ENCODE peak calls at places on chromosomes 7 and 10, in six cellular contexts. S is spleen; K is GM23248; F is pancreas; H is tibial artery; O is naive thymus-derived CD4-positive, alpha-beta T cell. J is an unnamed sample.
A peak's percentile ranks its signal among the peaks of the same experiment; 100 is the strongest.

GRCh38 chr7:146831875-146832274 is 715.3 kb downstream of the CNTNAP2 start:
- DNase-seq in S (no peak), O (no peak), H (no peak), F (no peak), K (no peak), J (no peak)

GRCh38 chr10:98748298-98748697 is 301.6 kb upstream of the HPS1 start:
- DNase-seq in K (peak; percentile 57), F (no peak), H (no peak), S (no peak), O (no peak), J (no peak)

GRCh38 chr7:140249036-140249806 is 72.4 kb upstream of the KDM7A start:
- DNase-seq in F (no peak), H (no peak), K (no peak), S (no peak), O (no peak), J (no peak)

GRCh38 chr7:1691096-1691495 is 21.0 kb downstream of the ELFN1 start:
- DNase-seq in H (no peak), K (no peak), F (peak; percentile 5), S (peak; percentile 29), O (no peak), J (no peak)

GRCh38 chr7:107113866-107114265 is 54.9 kb upstream of the HBP1 start:
- DNase-seq in O (no peak), H (no peak), S (no peak), F (no peak), K (no peak), J (no peak)

GRCh38 chr7:150715738-150716137 is 675 bp upstream of the GIMAP1 start:
- DNase-seq in S (no peak), O (no peak), H (no peak), K (no peak), F (no peak), J (no peak)

GRCh38 chr7:66114743-66115727 is at the start of gene CRCP:
- DNase-seq in S (peak; percentile 98), F (peak; percentile 78), H (peak; percentile 84), O (peak; percentile 84), K (peak; percentile 85), J (peak; percentile 86)

GRCh38 chr7:32336726-32337125 is 153.5 kb downstream of the LSM5 start:
- DNase-seq in O (no peak), F (no peak), K (peak; percentile 8), H (no peak), S (no peak), J (no peak)

GRCh38 chr7:110373514-110374258 is 717.2 kb upstream of the LRRN3 start:
- DNase-seq in F (no peak), O (no peak), K (no peak), S (no peak), H (no peak), J (no peak)

GRCh38 chr7:142939226-142939910 is at the start of gene LLCFC1:
- DNase-seq in S (no peak), H (no peak), K (no peak), O (no peak), F (no peak), J (no peak)

GRCh38 chr7:27966219-27966780 is 214.3 kb downstream of the JAZF1 start:
- DNase-seq in O (no peak), S (no peak), H (no peak), K (no peak), F (no peak), J (no peak)

GRCh38 chr10:72162978-72163377 is 52.8 kb upstream of the ANAPC16 start:
- DNase-seq in O (no peak), F (no peak), H (no peak), S (no peak), K (peak; percentile 81), J (no peak)

GRCh38 chr10:133312016-133312768 is 3.5 kb downstream of the ZNF511 start:
- DNase-seq in K (no peak), O (no peak), S (peak; percentile 77), F (no peak), H (no peak), J (no peak)

GRCh38 chr7:27861747-27862146 is 121.8 kb downstream of the TAX1BP1 start:
- DNase-seq in O (no peak), F (no peak), H (no peak), K (no peak), S (no peak), J (no peak)

GRCh38 chr10:1411956-1412355 is 325.4 kb downstream of the ADARB2 start:
- DNase-seq in S (peak; percentile 44), H (no peak), K (no peak), O (no peak), F (no peak), J (no peak)

GRCh38 chr7:27161721-27162547 is 3.4 kb downstream of the HOXA9 start:
- DNase-seq in S (peak; percentile 78), O (no peak), F (no peak), H (peak; percentile 29), K (peak; percentile 61), J (no peak)

GRCh38 chr10:123943307-123943706 is 51.7 kb upstream of the CPXM2 start:
- DNase-seq in F (no peak), H (no peak), O (no peak), S (no peak), K (no peak), J (no peak)

GRCh38 chr7:23333671-23334246 is 34.6 kb downstream of the MALSU1 start:
- DNase-seq in F (no peak), O (no peak), H (peak; percentile 25), K (peak; percentile 98), S (no peak), J (no peak)

GRCh38 chr10:132109341-132110072 is 43.8 kb downstream of the JAKMIP3 start:
- DNase-seq in S (no peak), O (no peak), K (peak; percentile 23), F (no peak), H (no peak), J (no peak)

GRCh38 chr7:88664630-88665233 is 94.8 kb upstream of the ZNF804B start:
- DNase-seq in S (no peak), H (no peak), F (no peak), K (peak; percentile 43), O (no peak), J (no peak)

GRCh38 chr10:110075726-110076125 is 67.9 kb downstream of the ADD3 start:
- DNase-seq in H (no peak), F (no peak), S (no peak), O (no peak), K (no peak), J (no peak)
- H3K4me3 ChIP-seq in H (no peak overlapping the region), F (no peak overlapping the region), S (no peak overlapping the region), O (no peak overlapping the region), K (peak overlapping the region; percentile 56), J (peak overlapping the region; percentile 3)

GRCh38 chr10:92699193-92699517 is 9.4 kb downstream of the HHEX start:
- DNase-seq in H (no peak), F (no peak), O (no peak), K (no peak), S (no peak), J (no peak)

GRCh38 chr10:92697663-92698511 is 8.1 kb downstream of the HHEX start:
- DNase-seq in S (no peak), H (no peak), F (no peak), K (no peak), O (no peak), J (no peak)

GRCh38 chr10:92695679-92696605 is 6.2 kb downstream of the HHEX start:
- DNase-seq in F (peak; percentile 55), O (no peak), H (no peak), K (peak; percentile 80), S (peak; percentile 80), J (no peak)

GRCh38 chr10:92699518-92700272 is 9.9 kb downstream of the HHEX start:
- DNase-seq in S (peak; percentile 87), H (peak; percentile 35), K (peak; percentile 60), O (no peak), F (no peak), J (no peak)

GRCh38 chr10:92696606-92697383 is 7.0 kb downstream of the HHEX start:
- DNase-seq in S (no peak), K (no peak), O (no peak), H (no peak), F (no peak), J (no peak)
- H3K27me3 ChIP-seq in S (no peaks in the 10 kb centered on the region), K (peaks cover 34% of the 10 kb centered on the region), O (peaks cover 11% of the 10 kb centered on the region), H (no peaks in the 10 kb centered on the region), F (no peaks in the 10 kb centered on the region), J (peaks cover 16% of the 10 kb centered on the region)

DNA sequence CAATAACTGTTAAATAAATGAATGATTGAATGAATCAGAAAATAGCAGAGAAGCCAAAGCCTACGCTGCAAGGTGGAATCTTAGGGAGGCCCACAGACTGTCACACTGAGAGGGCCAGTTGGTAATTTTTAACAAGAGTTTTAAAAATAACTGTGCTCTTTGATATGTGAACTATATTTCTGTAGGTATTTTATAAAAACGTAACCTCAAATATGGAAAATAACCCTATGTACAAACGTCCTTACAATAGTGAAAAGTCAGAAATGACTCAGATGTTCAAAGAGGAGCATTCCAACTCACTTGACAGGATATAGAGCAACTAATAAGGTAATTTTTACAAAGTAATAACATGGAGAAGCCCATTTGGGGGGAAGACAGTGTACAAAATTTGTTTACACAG is 18.9 kb upstream of the TMEM273 start:
- DNase-seq in H (no peak), O (no peak), K (no peak), F (no peak), S (no peak), J (no peak)
- H3K4me3 ChIP-seq in H (no peak overlapping the region), O (no peak overlapping the region), K (no peak overlapping the region), F (no peak overlapping the region), S (no peak overlapping the region), J (no peak overlapping the region)

GRCh38 chr10:89296227-89296648 is 5.6 kb upstream of the IFIT2 start:
- DNase-seq in F (no peak), O (no peak), H (peak; percentile 33), K (peak; percentile 68), S (no peak), J (no peak)
- H3K27me3 ChIP-seq in F (no peaks in the 10 kb centered on the region), O (no peaks in the 10 kb centered on the region), H (no peaks in the 10 kb centered on the region), K (no peaks in the 10 kb centered on the region), S (no peaks in the 10 kb centered on the region), J (no peaks in the 10 kb centered on the region)

GRCh38 chr7:76217942-76218566 is 16.4 kb downstream of the SRRM3 start:
- DNase-seq in F (no peak), S (no peak), K (no peak), H (no peak), O (no peak), J (no peak)

GRCh38 chr7:76223286-76223972 is 21.7 kb downstream of the SRRM3 start:
- DNase-seq in H (no peak), F (no peak), K (no peak), O (no peak), S (no peak), J (no peak)

GRCh38 chr7:76222333-76222732 is 20.6 kb downstream of the SRRM3 start:
- DNase-seq in S (no peak), F (no peak), O (no peak), H (no peak), K (no peak), J (no peak)

GRCh38 chr7:76222839-76223238 is 21.1 kb downstream of the SRRM3 start:
- DNase-seq in S (no peak), F (no peak), O (no peak), H (no peak), K (no peak), J (no peak)

GRCh38 chr7:76220185-76221057 is 18.7 kb downstream of the SRRM3 start:
- DNase-seq in K (peak; percentile 59), H (no peak), S (no peak), O (no peak), F (no peak), J (no peak)
- H3K4me3 ChIP-seq in K (no peak overlapping the region), H (no peak overlapping the region), S (no peak overlapping the region), O (no peak overlapping the region), F (no peak overlapping the region), J (no peak overlapping the region)

GRCh38 chr7:44183386-44183785 is 5.9 kb downstream of the GCK start:
- DNase-seq in S (no peak), F (no peak), K (no peak), O (no peak), H (no peak), J (no peak)
- H3K27me3 ChIP-seq in S (no peaks in the 10 kb centered on the region), F (no peaks in the 10 kb centered on the region), K (no peaks in the 10 kb centered on the region), O (no peaks in the 10 kb centered on the region), H (no peaks in the 10 kb centered on the region), J (no peaks in the 10 kb centered on the region)